ENCODE peak calls at places on chromosomes 3 and 15, in five cellular contexts. One of them, this sample, is unnamed.

GRCh38 chr3:123745184-123745855 is 138.8 kb downstream of the MYLK start:
- DNase-seq in left lung: no peak
- DNase-seq in BE2C: no peak
- DNase-seq in AG10803: peak
- DNase-seq in WTC11: no peak
- DNase-seq in this sample: no peak

GRCh38 chr3:128432898-128433629 is 33.6 kb downstream of the DNAJB8 start:
- DNase-seq in left lung: peak
- DNase-seq in BE2C: peak
- DNase-seq in AG10803: no peak
- DNase-seq in WTC11: peak
- DNase-seq in this sample: peak

GRCh38 chr3:189898559-189899153 is 222.0 kb downstream of the P3H2 start:
- DNase-seq in left lung: no peak
- DNase-seq in BE2C: no peak
- DNase-seq in AG10803: peak
- DNase-seq in WTC11: no peak
- DNase-seq in this sample: no peak

GRCh38 chr3:165642761-165643432 is 194.3 kb downstream of the BCHE start:
- DNase-seq in left lung: no peak
- DNase-seq in BE2C: peak
- DNase-seq in AG10803: peak
- DNase-seq in WTC11: no peak
- DNase-seq in this sample: no peak

GRCh38 chr15:34696506-34696905 is 58.3 kb downstream of the GJD2 start:
- DNase-seq in left lung: no peak
- DNase-seq in BE2C: no peak
- DNase-seq in AG10803: no peak
- DNase-seq in WTC11: no peak
- DNase-seq in this sample: no peak

GRCh38 chr3:150639262-150639661 is 36.1 kb downstream of the SELENOT start:
- DNase-seq in left lung: no peak
- DNase-seq in BE2C: no peak
- DNase-seq in AG10803: no peak
- DNase-seq in WTC11: no peak
- DNase-seq in this sample: no peak

GRCh38 chr3:185253645-185254410 is at the start of gene EHHADH:
- DNase-seq in left lung: peak
- DNase-seq in BE2C: peak
- DNase-seq in AG10803: peak
- DNase-seq in WTC11: peak
- DNase-seq in this sample: peak

GRCh38 chr3:69129531-69129930 is 7.1 kb upstream of the LMOD3 start:
- DNase-seq in left lung: no peak
- DNase-seq in BE2C: no peak
- DNase-seq in AG10803: peak
- DNase-seq in WTC11: no peak
- DNase-seq in this sample: no peak

GRCh38 chr3:71926242-71926560 is 141.3 kb upstream of the PROK2 start:
- DNase-seq in left lung: no peak
- DNase-seq in BE2C: no peak
- DNase-seq in AG10803: peak
- DNase-seq in WTC11: peak
- DNase-seq in this sample: peak

GRCh38 chr3:23254875-23255274 is 51.7 kb downstream of the UBE2E2 start:
- DNase-seq in left lung: no peak
- DNase-seq in BE2C: no peak
- DNase-seq in AG10803: no peak
- DNase-seq in WTC11: no peak
- DNase-seq in this sample: no peak

GRCh38 chr15:83928878-83929418 is 275.0 kb downstream of the ADAMTSL3 start:
- DNase-seq in left lung: no peak
- DNase-seq in BE2C: no peak
- DNase-seq in AG10803: no peak
- DNase-seq in WTC11: no peak
- DNase-seq in this sample: no peak

GRCh38 chr15:87419341-87419740 is 837.2 kb downstream of the NTRK3 start:
- DNase-seq in left lung: no peak
- DNase-seq in BE2C: no peak
- DNase-seq in AG10803: peak
- DNase-seq in WTC11: no peak
- DNase-seq in this sample: no peak

GRCh38 chr3:88005066-88005465 is 53.7 kb downstream of the CGGBP1 start:
- DNase-seq in left lung: no peak
- DNase-seq in BE2C: no peak
- DNase-seq in AG10803: peak
- DNase-seq in WTC11: no peak
- DNase-seq in this sample: no peak

GRCh38 chr3:3179407-3180094 is at the start of gene CRBN:
- DNase-seq in left lung: peak
- DNase-seq in BE2C: peak
- DNase-seq in AG10803: peak
- DNase-seq in WTC11: peak
- DNase-seq in this sample: peak

GRCh38 chr3:126957776-126958637 is 24.9 kb upstream of the PLXNA1 start:
- DNase-seq in left lung: peak
- DNase-seq in BE2C: no peak
- DNase-seq in AG10803: no peak
- DNase-seq in WTC11: peak
- DNase-seq in this sample: no peak

GRCh38 chr3:49619649-49620048 is 54.5 kb upstream of the APEH start:
- DNase-seq in left lung: no peak
- DNase-seq in BE2C: no peak
- DNase-seq in AG10803: peak
- DNase-seq in WTC11: no peak
- DNase-seq in this sample: no peak

GRCh38 chr3:141336672-141337522 is 31.4 kb upstream of the ZBTB38 start:
- DNase-seq in left lung: no peak
- DNase-seq in BE2C: no peak
- DNase-seq in AG10803: peak
- DNase-seq in WTC11: no peak
- DNase-seq in this sample: no peak

GRCh38 chr15:87805117-87805820 is 451.3 kb downstream of the NTRK3 start:
- DNase-seq in left lung: no peak
- DNase-seq in BE2C: no peak
- DNase-seq in AG10803: no peak
- DNase-seq in WTC11: no peak
- DNase-seq in this sample: no peak

GRCh38 chr3:41900265-41900664 is 61.6 kb downstream of the ULK4 start:
- DNase-seq in left lung: no peak
- DNase-seq in BE2C: no peak
- DNase-seq in AG10803: peak
- DNase-seq in WTC11: no peak
- DNase-seq in this sample: no peak

GRCh38 chr15:86300371-86301106 is 220.9 kb downstream of the AGBL1 start:
- DNase-seq in left lung: no peak
- DNase-seq in BE2C: no peak
- DNase-seq in AG10803: no peak
- DNase-seq in WTC11: no peak
- DNase-seq in this sample: no peak

GRCh38 chr15:26758079-26758478 is 14.8 kb downstream of the GABRB3 start:
- DNase-seq in left lung: no peak
- DNase-seq in BE2C: no peak
- DNase-seq in AG10803: no peak
- DNase-seq in WTC11: no peak
- DNase-seq in this sample: no peak

GRCh38 chr15:70062321-70062956 is 35.3 kb downstream of the TLE3 start:
- DNase-seq in left lung: no peak
- DNase-seq in BE2C: peak
- DNase-seq in AG10803: peak
- DNase-seq in WTC11: peak
- DNase-seq in this sample: no peak

GRCh38 chr3:155024006-155024638 is 56.0 kb upstream of the MME start:
- DNase-seq in left lung: no peak
- DNase-seq in BE2C: no peak
- DNase-seq in AG10803: peak
- DNase-seq in WTC11: no peak
- DNase-seq in this sample: no peak

GRCh38 chr3:101635954-101636798 is 40.8 kb downstream of the ZBTB11 start:
- DNase-seq in left lung: no peak
- DNase-seq in BE2C: peak
- DNase-seq in AG10803: peak
- DNase-seq in WTC11: peak
- DNase-seq in this sample: peak

DNA sequence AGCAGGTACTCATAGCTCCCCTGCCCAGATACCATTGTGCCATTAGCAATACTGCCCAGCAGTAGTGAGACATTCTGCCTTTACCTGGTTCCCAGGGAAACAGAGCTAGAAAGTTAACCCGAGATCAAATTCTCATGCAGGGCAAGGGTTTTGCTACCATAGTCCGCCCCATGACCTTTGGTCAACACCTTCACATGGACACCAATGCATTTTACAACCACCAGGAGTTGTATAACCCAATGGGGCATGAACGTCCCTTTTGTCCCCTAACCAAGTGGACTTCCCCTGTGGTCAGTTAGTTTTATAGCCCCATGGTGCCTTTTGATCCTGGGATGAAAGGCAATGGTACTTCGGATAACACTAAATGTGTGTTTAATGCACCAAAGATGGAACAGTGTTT is 151.7 kb upstream of the IQSEC1 start:
- DNase-seq in left lung: no peak
- DNase-seq in BE2C: no peak
- DNase-seq in AG10803: no peak
- DNase-seq in WTC11: no peak
- DNase-seq in this sample: no peak
- TF ChIP-seq CTCF in left lung: no peak
- TF ChIP-seq CTCF in BE2C: no peak
- TF ChIP-seq CTCF in AG10803: no peak
- TF ChIP-seq CTCF in WTC11: no peak
- TF ChIP-seq CTCF in this sample: no peak

GRCh38 chr3:132549890-132550578 is 47.0 kb upstream of the ACKR4 start:
- DNase-seq in left lung: no peak
- DNase-seq in BE2C: no peak
- DNase-seq in AG10803: peak
- DNase-seq in WTC11: no peak
- DNase-seq in this sample: no peak

GRCh38 chr3:132550579-132551305 is 46.3 kb upstream of the ACKR4 start:
- DNase-seq in left lung: no peak
- DNase-seq in BE2C: no peak
- DNase-seq in AG10803: no peak
- DNase-seq in WTC11: no peak
- DNase-seq in this sample: no peak

GRCh38 chr3:132553811-132554210 is 43.3 kb upstream of the ACKR4 start:
- DNase-seq in left lung: no peak
- DNase-seq in BE2C: no peak
- DNase-seq in AG10803: no peak
- DNase-seq in WTC11: no peak
- DNase-seq in this sample: no peak

GRCh38 chr3:132545471-132545870 is 51.6 kb upstream of the ACKR4 start:
- DNase-seq in left lung: no peak
- DNase-seq in BE2C: no peak
- DNase-seq in AG10803: no peak
- DNase-seq in WTC11: no peak
- DNase-seq in this sample: no peak

DNA sequence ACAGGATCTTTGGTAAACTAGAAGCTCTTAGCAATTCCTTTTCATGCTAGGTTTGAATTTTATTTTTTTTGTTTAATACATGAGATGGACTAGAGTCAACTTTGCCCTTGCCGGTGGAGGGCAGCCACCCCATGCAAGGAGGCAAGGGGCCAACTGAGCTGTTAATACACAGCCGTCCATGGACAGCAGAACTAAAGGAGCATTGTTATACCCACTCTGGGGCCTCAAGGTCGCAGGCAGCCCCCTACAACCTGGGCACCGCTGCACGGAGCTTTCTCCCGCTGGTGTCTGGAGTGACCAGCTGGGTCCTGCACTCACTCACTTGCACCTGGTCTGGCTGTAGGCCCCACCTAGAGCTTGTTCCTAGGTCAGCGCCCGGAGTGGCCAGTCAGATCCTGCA is 47.9 kb upstream of the ACKR4 start:
- DNase-seq in left lung: no peak
- DNase-seq in BE2C: no peak
- DNase-seq in AG10803: no peak
- DNase-seq in WTC11: no peak
- DNase-seq in this sample: no peak
- TF ChIP-seq CTCF in left lung: no peak
- TF ChIP-seq CTCF in BE2C: no peak
- TF ChIP-seq CTCF in AG10803: no peak
- TF ChIP-seq CTCF in WTC11: no peak
- TF ChIP-seq CTCF in this sample: no peak

DNA sequence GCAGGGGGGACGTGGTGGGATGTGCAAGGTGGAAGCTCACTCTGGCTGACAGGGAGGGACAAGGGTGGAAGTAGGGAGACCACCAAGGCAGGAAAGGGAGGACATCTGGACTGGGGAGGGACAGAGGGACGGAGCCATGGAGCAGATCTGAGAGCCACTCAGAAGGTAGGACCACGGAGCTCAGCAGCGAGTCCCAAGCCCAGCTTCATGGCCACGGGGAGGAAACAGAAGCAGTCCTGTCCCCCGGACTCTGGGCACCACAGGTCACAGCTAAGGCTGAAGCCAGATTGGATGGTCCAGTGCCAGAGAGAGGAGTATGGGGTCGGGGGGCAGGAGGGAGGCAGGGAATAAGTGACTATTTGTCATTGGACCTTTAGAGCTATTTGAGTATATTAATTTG is 220.1 kb downstream of the TBC1D2B start:
- DNase-seq in left lung: peak
- DNase-seq in BE2C: no peak
- DNase-seq in AG10803: no peak
- DNase-seq in WTC11: no peak
- DNase-seq in this sample: no peak
- TF ChIP-seq CTCF in left lung: no peak
- TF ChIP-seq CTCF in BE2C: no peak
- TF ChIP-seq CTCF in AG10803: no peak
- TF ChIP-seq CTCF in WTC11: no peak
- TF ChIP-seq CTCF in this sample: no peak

GRCh38 chr3:86180696-86181095 is 810.3 kb downstream of the VGLL3 start:
- DNase-seq in left lung: no peak
- DNase-seq in BE2C: peak
- DNase-seq in AG10803: no peak
- DNase-seq in WTC11: peak
- DNase-seq in this sample: no peak
- TF ChIP-seq CTCF in left lung: no peak
- TF ChIP-seq CTCF in BE2C: peak
- TF ChIP-seq CTCF in AG10803: no peak
- TF ChIP-seq CTCF in WTC11: no peak
- TF ChIP-seq CTCF in this sample: peak